ENCODE peak calls at places on chromosomes 12 and 14, in seven cellular contexts. U is activated CD4-positive, alpha-beta T cell treated with anti-CD3 and anti-CD28 coated beads for 4 hours; N is tibial artery; F is activated naive CD8-positive, alpha-beta T cell treated with anti-CD3 and anti-CD28 coated beads, Interleukin-2, amount 50 U/mL, for 24 hours; A is HS-5; O is stimulated activated CD8-positive, alpha-beta memory T cell treated with anti-CD3 and anti-CD28 coated beads, Interleukin-4, amount 100 ng/mL, for 1 hour; D is thoracic aorta. I is an unnamed sample.

GRCh38 chr14:64640839-64641238 is 63.4 kb upstream of the PLEKHG3 start:
- DNase-seq in U (no peak), N (no peak), F (no peak), A (no peak), O (no peak), D (no peak), I (no peak)

GRCh38 chr14:49479432-49479831 is 106.7 kb downstream of the RPS29 start:
- DNase-seq in U (no peak), N (no peak), F (no peak), A (no peak), O (no peak), D (no peak), I (no peak)

GRCh38 chr12:57783861-57784260 is 1.3 kb downstream of the TSFM start:
- DNase-seq in U (no peak), N (no peak), F (no peak), A (no peak), O (no peak), D (no peak), I (no peak)

GRCh38 chr12:3680919-3681594 is 71.9 kb downstream of the CRACR2A start:
- DNase-seq in U (no peak), N (no peak), F (no peak), A (no peak), O (no peak), D (no peak), I (peak)

GRCh38 chr14:87332001-87332400 is 661.0 kb downstream of the GALC start:
- DNase-seq in U (no peak), N (no peak), F (no peak), A (no peak), O (no peak), D (no peak), I (no peak)

GRCh38 chr12:119679081-119679480 is 11.1 kb downstream of the PRKAB1 start:
- DNase-seq in U (no peak), N (no peak), F (no peak), A (no peak), O (no peak), D (no peak), I (peak)

GRCh38 chr12:105229446-105229845 is 6.5 kb downstream of the APPL2 start:
- DNase-seq in U (no peak), N (no peak), F (no peak), A (no peak), O (no peak), D (no peak), I (no peak)

GRCh38 chr12:47820631-47821345 is 1.1 kb upstream of the HDAC7 start:
- DNase-seq in U (no peak), N (peak), F (no peak), A (peak), O (no peak), D (peak), I (no peak)

GRCh38 chr12:31897791-31898503 is 61.3 kb upstream of the RESF1 start:
- DNase-seq in U (no peak), N (no peak), F (peak), A (no peak), O (no peak), D (no peak), I (peak)

GRCh38 chr12:48601013-48601756 is 31.3 kb upstream of the LALBA start:
- DNase-seq in U (no peak), N (no peak), F (no peak), A (no peak), O (no peak), D (no peak), I (no peak)

GRCh38 chr12:94779520-94779919 is 129.2 kb upstream of the TMCC3 start:
- DNase-seq in U (no peak), N (no peak), F (no peak), A (peak), O (no peak), D (no peak), I (no peak)

GRCh38 chr12:122939151-122939550 is 27.1 kb downstream of the ABCB9 start:
- DNase-seq in U (no peak), N (no peak), F (no peak), A (no peak), O (no peak), D (no peak), I (no peak)

GRCh38 chr12:89384050-89384749 is 31.9 kb upstream of the DUSP6 start:
- DNase-seq in U (no peak), N (no peak), F (no peak), A (peak), O (no peak), D (no peak), I (peak)

GRCh38 chr14:36423430-36423829 is 96.6 kb downstream of the NKX2-1 start:
- DNase-seq in U (no peak), N (no peak), F (no peak), A (no peak), O (no peak), D (no peak), I (peak)

GRCh38 chr12:65808580-65808979 is 15.7 kb upstream of the HMGA2 start:
- DNase-seq in U (no peak), N (no peak), F (no peak), A (no peak), O (no peak), D (no peak), I (no peak)

GRCh38 chr12:107372229-107372658 is 278.9 kb upstream of the CRY1 start:
- DNase-seq in U (peak), N (no peak), F (peak), A (no peak), O (no peak), D (no peak), I (no peak)

GRCh38 chr12:46332260-46332659 is 40.3 kb downstream of the SLC38A2 start:
- DNase-seq in U (no peak), N (no peak), F (no peak), A (peak), O (no peak), D (no peak), I (no peak)

GRCh38 chr12:45415393-45415817 is 199.5 kb downstream of the ANO6 start:
- DNase-seq in U (no peak), N (peak), F (peak), A (peak), O (no peak), D (peak), I (no peak)

GRCh38 chr12:49930515-49931288 is 19.8 kb upstream of the AQP2 start:
- DNase-seq in U (peak), N (no peak), F (no peak), A (peak), O (no peak), D (no peak), I (no peak)

GRCh38 chr12:100953677-100954076 is 159.1 kb downstream of the ANO4 start:
- DNase-seq in U (no peak), N (no peak), F (no peak), A (no peak), O (no peak), D (no peak), I (no peak)